ENCODE peak calls at places on chromosome 19, in six cellular contexts. P is mammary epithelial cell, U is HCT116, K is K562, B is fibroblast of lung, V is OCI-LY7. S is an unnamed sample.

GRCh38 chr19:38905620-38906019 is 5.9 kb downstream of the NFKBIB start:
- DNase-seq in P (no peak), U (no peak), V (no peak), B (no peak), K (no peak), S (no peak)

GRCh38 chr19:39166571-39167391 is 30.0 kb upstream of the NCCRP1 start:
- DNase-seq in P (peak), U (no peak), B (no peak), K (no peak), V (no peak), S (no peak)

GRCh38 chr19:49224856-49225255 is 67.3 kb downstream of the TRPM4 start:
- DNase-seq in P (peak), B (peak), K (peak), U (peak), V (peak), S (peak)

GRCh38 chr19:38658462-38659306 is 11.2 kb downstream of the ACTN4 start:
- DNase-seq in V (no peak), K (no peak), P (peak), U (peak), B (peak), S (no peak)

GRCh38 chr19:44609219-44609618 is 4.1 kb upstream of the IGSF23 start:
- DNase-seq in K (no peak), P (no peak), B (peak), V (no peak), U (no peak), S (no peak)

GRCh38 chr19:48390188-48391099 is 907 bp downstream of the KDELR1 start:
- DNase-seq in V (peak), B (peak), P (peak), U (no peak), K (peak), S (peak)

GRCh38 chr19:30093966-30094770 is 152.1 kb downstream of the URI1 start:
- DNase-seq in U (no peak), P (no peak), B (no peak), K (no peak), V (no peak), S (no peak)

GRCh38 chr19:48659768-48660167 is 13.0 kb downstream of the NTN5 start:
- DNase-seq in U (no peak), K (no peak), V (no peak), P (peak), B (no peak), S (no peak)

GRCh38 chr19:7917292-7918061 is 2.7 kb upstream of the SNAPC2 start:
- DNase-seq in B (peak), V (peak), P (no peak), K (no peak), U (no peak), S (peak)

GRCh38 chr19:58566989-58567388 is 6.1 kb downstream of the MZF1 start:
- DNase-seq in U (no peak), B (no peak), P (no peak), K (no peak), V (no peak), S (no peak)

GRCh38 chr19:4232614-4233281 is 3.4 kb downstream of the EBI3 start:
- DNase-seq in V (no peak), P (no peak), B (no peak), K (peak), U (no peak), S (no peak)

GRCh38 chr19:29524201-29524911 is 1.4 kb upstream of the VSTM2B start:
- DNase-seq in U (no peak), V (no peak), P (peak), B (no peak), K (no peak), S (peak)

GRCh38 chr19:40217027-40217810 is 965 bp downstream of the TTC9B start:
- DNase-seq in P (peak), K (peak), B (no peak), U (peak), V (peak), S (peak)

GRCh38 chr19:42352216-42352892 is 26.9 kb downstream of the MEGF8 start:
- DNase-seq in K (peak), V (no peak), P (peak), U (no peak), B (peak), S (no peak)

GRCh38 chr19:23547816-23548430 is 139.1 kb downstream of the ZNF675 start:
- DNase-seq in V (no peak), K (no peak), P (no peak), B (no peak), U (no peak), S (no peak)

GRCh38 chr19:47112166-47112663 is 1.4 kb downstream of the ZC3H4 start:
- DNase-seq in V (peak), K (peak), U (no peak), B (peak), P (peak), S (peak)

GRCh38 chr19:17329061-17329767 is 5.4 kb downstream of the ANO8 start:
- DNase-seq in P (no peak), B (no peak), V (no peak), U (no peak), K (no peak), S (no peak)

GRCh38 chr19:54430306-54431254 is 15.3 kb downstream of the TTYH1 start:
- DNase-seq in B (no peak), U (peak), V (peak), K (peak), P (no peak), S (peak)

GRCh38 chr19:3065675-3066357 is 3.5 kb upstream of the TLE5 start:
- DNase-seq in B (no peak), K (no peak), U (no peak), V (peak), P (no peak), S (no peak)

GRCh38 chr19:51136891-51137551 is 5.1 kb upstream of the SIGLEC7 start:
- DNase-seq in B (no peak), V (no peak), P (no peak), K (no peak), U (no peak), S (no peak)
- H2AFZ ChIP-seq in B (no peak), V (no peak), P (no peak), K (peak), U (no peak), S (no peak)

DNA sequence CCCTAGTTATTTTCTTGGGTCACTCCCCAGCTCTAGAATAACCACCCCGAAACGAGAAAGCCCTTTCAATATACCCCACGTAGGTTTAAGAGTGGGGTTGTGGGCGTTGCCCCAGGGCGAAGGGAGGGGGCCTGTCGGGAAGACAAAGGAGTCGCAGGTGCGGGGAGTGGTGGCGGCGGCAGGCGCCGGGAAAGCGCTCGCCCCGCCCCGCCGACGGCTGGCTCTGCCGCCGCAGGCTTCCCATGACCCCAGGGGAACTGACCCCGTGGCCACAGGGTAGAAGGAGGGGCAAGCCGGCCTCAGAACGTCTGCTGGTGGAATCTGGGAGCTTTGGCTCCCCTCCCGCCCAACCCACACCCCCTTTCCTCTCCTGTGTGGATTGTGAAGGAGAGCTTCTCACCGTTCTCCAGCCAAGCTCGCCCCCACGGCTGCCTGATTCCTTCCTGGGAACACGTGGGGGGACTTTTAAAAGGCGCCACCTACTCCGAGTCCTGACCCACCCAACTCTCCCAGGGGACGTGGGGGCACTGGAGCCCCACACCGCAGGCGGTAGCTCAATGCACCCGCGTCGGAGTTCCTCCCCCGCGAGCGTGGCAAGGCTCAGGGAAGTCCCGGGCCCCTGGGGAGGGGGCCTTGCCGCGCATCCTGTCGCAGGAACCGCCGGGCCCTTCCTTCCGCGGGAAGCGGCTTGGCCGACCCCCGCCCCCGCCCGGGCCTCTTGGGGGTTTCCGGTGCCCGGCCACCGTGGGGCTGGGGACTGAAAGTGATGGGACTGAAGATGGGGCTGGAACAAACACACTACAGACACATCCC is 5.5 kb downstream of the IER2 start:
- DNase-seq in K (peak), B (peak), V (peak), P (peak), U (no peak), S (peak)
- H2AFZ ChIP-seq in K (peak), B (no peak), V (no peak), P (no peak), U (no peak), S (no peak)

GRCh38 chr19:11374449-11375142 is at the start of gene SWSAP1:
- DNase-seq in V (peak), U (peak), K (peak), B (peak), P (peak), S (peak)
- H2AFZ ChIP-seq in V (peak), U (peak), K (peak), B (peak), P (peak), S (no peak)

DNA sequence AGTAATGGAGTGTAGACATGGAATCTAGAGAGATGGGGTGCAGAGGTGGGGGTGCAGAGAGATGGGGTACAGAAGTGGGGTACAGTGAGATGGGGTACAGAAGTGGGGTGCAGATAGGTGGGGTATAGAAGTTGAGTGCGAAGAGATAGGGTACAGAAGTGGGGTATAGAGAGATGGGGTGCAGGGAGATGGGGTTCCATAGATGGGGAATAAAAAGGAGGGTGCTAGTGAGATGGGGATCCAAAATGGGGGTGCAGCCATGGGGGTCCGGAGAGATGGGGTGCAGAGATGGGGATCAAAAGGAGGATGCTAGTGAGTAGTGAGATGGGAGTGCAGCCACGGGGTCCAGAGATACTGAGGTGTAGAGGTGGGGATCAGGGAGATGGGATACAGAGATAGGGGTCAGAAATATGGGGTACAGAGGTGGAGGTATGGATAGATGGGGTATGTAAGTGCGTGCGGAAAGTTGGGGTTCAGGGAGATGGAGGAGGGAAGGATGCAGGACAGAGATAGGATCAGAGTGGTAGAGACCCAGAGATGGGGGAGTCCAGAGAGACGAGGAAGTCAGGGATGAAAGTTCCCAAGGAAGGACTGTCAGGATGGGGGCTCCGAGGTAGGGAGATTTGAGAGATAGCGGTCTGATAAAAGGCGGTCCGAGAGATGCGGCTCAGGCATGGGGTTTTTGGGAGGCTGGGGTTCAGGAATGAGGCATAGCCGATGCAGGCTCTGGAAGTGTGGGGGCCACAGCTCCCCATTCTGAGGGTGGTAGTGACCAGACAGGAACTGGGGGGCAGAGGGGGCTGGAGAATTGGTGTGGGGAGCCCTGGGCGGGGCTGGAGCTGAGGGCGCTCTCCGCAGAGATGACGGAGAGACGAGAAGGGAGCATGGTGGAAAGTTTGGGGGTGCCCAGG is 3.4 kb downstream of the PALM3 start:
- DNase-seq in K (peak), U (no peak), B (no peak), V (no peak), P (no peak), S (no peak)
- H2AFZ ChIP-seq in K (peak), U (peak), B (no peak), V (no peak), P (no peak), S (no peak)

GRCh38 chr19:1673645-1674292 is 21.4 kb upstream of the TCF3 start:
- DNase-seq in K (peak), U (no peak), P (no peak), B (no peak), V (no peak), S (peak)

GRCh38 chr19:1678073-1678472 is 25.7 kb upstream of the TCF3 start:
- DNase-seq in K (no peak), B (no peak), P (no peak), U (no peak), V (no peak), S (no peak)

GRCh38 chr19:1674293-1674679 is 21.9 kb upstream of the TCF3 start:
- DNase-seq in P (no peak), B (no peak), V (no peak), K (peak), U (no peak), S (peak)

GRCh38 chr19:1676351-1677266 is 24.2 kb upstream of the TCF3 start:
- DNase-seq in P (no peak), B (no peak), K (no peak), U (no peak), V (no peak), S (no peak)

DNA sequence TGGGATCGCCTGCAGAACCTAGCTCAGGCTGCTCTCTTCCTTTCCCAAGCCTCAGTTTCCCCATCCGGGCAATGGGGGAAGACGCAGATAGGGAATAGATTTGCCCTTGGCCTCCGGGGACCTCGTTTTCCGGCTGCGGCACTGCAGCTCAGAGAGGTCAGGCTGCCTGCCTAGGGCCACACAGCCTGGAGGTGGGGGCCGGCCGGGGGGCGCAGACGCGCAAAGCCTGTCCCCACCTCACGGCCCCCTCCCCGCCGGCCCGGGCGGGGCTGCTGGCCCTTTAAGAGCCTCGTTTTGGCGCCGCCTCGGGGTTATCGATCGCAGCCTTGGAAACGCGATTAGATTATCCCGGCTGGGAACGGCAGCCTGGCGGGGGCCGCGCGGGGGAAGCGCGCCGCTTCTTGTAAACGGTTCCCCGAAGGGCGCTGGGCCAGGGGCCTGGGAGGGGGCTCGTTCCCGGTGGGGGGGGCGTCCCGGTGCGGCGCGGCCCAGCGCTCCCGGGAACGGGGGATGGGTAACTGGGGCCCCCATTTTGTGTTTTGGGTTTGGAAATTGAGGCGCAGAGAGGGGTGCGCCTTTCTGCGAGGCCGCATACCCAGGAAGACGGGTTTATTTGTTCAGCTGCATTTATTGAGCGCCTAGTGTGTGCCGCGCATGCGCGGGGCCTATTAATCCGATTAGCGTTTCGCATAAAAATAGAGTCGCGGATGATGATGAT is 23.4 kb upstream of the TCF3 start:
- DNase-seq in K (no peak), B (no peak), U (no peak), V (no peak), P (no peak), S (peak)
- H2AFZ ChIP-seq in K (peak), B (no peak), U (peak), V (no peak), P (peak), S (no peak)

DNA sequence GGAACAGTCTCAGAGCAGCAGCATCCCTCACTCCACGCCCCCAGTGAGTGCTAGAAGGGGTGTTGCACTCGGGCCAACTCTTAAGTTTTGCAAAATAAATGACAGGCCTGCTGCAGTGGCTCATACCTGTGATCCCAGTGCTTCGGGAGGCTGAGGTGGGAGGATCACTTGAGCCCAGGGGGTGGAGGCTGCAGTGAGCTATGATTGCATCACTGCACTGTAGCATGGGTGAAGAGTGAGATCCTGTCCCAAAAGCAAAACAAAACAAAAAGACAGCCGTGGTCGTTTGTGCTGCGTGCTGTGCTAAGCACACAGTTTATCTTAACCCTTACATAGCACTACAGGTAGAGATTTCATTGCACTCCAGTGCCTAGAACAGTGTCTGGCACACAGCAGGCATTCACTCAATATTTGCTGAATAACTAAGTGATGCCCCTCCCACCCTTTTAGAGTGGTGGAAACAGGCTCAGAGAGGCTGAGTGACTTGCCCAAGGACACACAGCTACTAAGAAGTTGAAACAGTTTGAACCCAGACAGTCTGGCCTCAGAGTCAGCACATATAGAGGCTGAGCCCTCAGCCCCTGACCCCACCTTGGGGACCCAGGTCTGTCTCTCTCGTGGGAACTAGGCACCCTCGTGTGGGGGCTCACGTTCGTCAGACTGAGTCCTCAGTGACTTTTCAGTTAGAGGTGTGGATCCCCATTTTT is 18.3 kb downstream of the KCNC3 start:
- DNase-seq in K (no peak), V (no peak), B (no peak), U (no peak), P (no peak), S (no peak)
- H2AFZ ChIP-seq in K (no peak), V (no peak), B (no peak), U (no peak), P (no peak), S (no peak)

DNA sequence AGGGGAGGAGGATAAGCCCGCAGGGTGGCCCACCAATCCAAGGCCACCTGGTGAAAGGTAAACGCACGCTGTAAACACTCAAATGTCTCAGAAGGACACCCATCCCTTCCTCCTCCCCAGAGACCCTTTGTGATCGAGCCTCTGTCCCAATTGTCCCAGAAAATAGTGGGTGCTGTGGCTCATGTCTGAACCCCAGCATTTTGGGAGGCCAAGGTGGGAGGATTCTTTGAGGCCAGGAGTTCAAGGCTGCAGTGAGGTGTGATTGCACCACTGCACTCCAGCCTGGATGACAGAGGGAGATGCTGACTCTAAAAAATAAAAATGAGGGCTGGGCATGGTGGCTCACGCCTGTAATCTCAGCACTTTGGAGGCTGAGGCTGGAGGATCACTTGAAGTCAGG is 3.1 kb upstream of the ABHD17A start:
- DNase-seq in B (no peak), U (no peak), P (no peak), K (no peak), V (no peak), S (no peak)
- H2AFZ ChIP-seq in B (no peak), U (no peak), P (no peak), K (peak), V (no peak), S (no peak)

DNA sequence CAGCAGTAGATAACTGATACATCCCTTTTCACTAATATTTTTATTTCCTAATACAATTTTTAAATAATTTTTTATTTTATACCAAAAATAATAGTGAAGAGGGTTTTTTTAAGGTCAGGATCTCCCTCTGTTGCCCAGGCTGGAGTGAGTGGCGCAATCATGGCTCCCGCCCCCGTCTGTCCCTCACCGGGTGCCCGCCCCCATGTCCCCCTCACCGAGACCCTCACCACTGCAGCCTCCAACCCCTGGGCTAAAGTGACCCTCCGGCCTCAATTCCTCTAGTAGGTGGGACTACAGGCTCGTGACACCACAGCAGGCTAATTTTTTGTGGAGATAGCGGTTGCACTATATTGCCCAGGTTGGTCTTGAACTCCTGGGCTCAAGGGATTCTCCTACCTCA is 17.8 kb upstream of the ZNF846 start:
- DNase-seq in V (no peak), U (no peak), B (no peak), K (no peak), P (no peak), S (no peak)
- H2AFZ ChIP-seq in V (peak), U (no peak), B (peak), K (peak), P (peak), S (no peak)